ENCODE peak calls at places on chromosomes 2 and 18, in ten cellular contexts. U is A549, K is stomach, A is K562, S is ovary, R is GM12878, D is tibial nerve, L is transverse colon, E is upper lobe of left lung, T is H1. H is an unnamed sample. For H3K4me1, the result is how much of the 10 kb centered on the place peaks cover.

GRCh38 chr2:21020031-21020667 is 23.7 kb downstream of the APOB start:
- DNase-seq in U (no peak), K (no peak), A (no peak), S (no peak), R (no peak), D (no peak), L (no peak), E (no peak), T (no peak), H (no peak)

GRCh38 chr2:85557130-85557529 is 4.2 kb downstream of the GGCX start:
- DNase-seq in U (no peak), K (no peak), A (no peak), S (no peak), R (no peak), D (no peak), L (no peak), E (no peak), T (no peak), H (no peak)

GRCh38 chr18:44731866-44732555 is 51.3 kb downstream of the SETBP1 start:
- DNase-seq in U (no peak), K (no peak), A (no peak), S (no peak), R (no peak), D (no peak), L (no peak), E (no peak), T (no peak), H (no peak)

GRCh38 chr18:59744271-59744721 is 47.1 kb upstream of the CCBE1 start:
- DNase-seq in U (no peak), K (no peak), A (no peak), S (no peak), R (no peak), D (no peak), L (no peak), E (no peak), T (no peak), H (no peak)

GRCh38 chr2:104872034-104872865 is 18.3 kb downstream of the POU3F3 start:
- DNase-seq in U (no peak), K (no peak), A (no peak), S (no peak), R (no peak), D (no peak), L (no peak), E (no peak), T (no peak), H (no peak)

GRCh38 chr2:31216734-31217133 is 581 bp downstream of the CAPN14 start:
- DNase-seq in U (no peak), K (no peak), A (peak), S (no peak), R (peak), D (no peak), L (no peak), E (no peak), T (no peak), H (no peak)

GRCh38 chr2:102488063-102488462 is 15.0 kb downstream of the SLC9A4 start:
- DNase-seq in U (no peak), K (peak), A (no peak), S (no peak), R (no peak), D (no peak), L (peak), E (peak), T (no peak), H (no peak)

GRCh38 chr2:205770557-205770956 is 88.3 kb downstream of the NRP2 start:
- DNase-seq in U (no peak), K (no peak), A (no peak), S (no peak), R (no peak), D (no peak), L (no peak), E (no peak), T (no peak), H (no peak)

GRCh38 chr2:176174850-176175728 is 13.4 kb upstream of the HOXD1 start:
- DNase-seq in U (no peak), K (no peak), A (peak), S (peak), R (no peak), D (no peak), L (peak), E (no peak), T (no peak), H (no peak)

GRCh38 chr2:111662039-111662740 is 221.8 kb downstream of the ANAPC1 start:
- DNase-seq in U (no peak), K (no peak), A (no peak), S (no peak), R (no peak), D (no peak), L (no peak), E (no peak), T (no peak), H (no peak)

GRCh38 chr2:171669121-171669520 is 18.1 kb upstream of the DYNC1I2 start:
- DNase-seq in U (no peak), K (no peak), A (no peak), S (no peak), R (no peak), D (no peak), L (no peak), E (no peak), T (no peak), H (no peak)

GRCh38 chr2:122480381-122481243 is 725.2 kb downstream of the TSN start:
- DNase-seq in U (no peak), K (no peak), A (no peak), S (no peak), R (no peak), D (no peak), L (no peak), E (no peak), T (no peak), H (no peak)

GRCh38 chr2:32523711-32524110 is 104.1 kb upstream of the TTC27 start:
- DNase-seq in U (no peak), K (no peak), A (no peak), S (no peak), R (no peak), D (no peak), L (no peak), E (no peak), T (no peak), H (no peak)

GRCh38 chr18:24176727-24177416 is 38.0 kb downstream of the CABYR start:
- DNase-seq in U (peak), K (peak), A (peak), S (peak), R (peak), D (peak), L (peak), E (peak), T (peak), H (peak)

GRCh38 chr2:191656389-191656788 is 21.5 kb upstream of the NABP1 start:
- DNase-seq in U (no peak), K (no peak), A (no peak), S (no peak), R (no peak), D (peak), L (no peak), E (no peak), T (no peak), H (no peak)

GRCh38 chr2:103135679-103136078 is 373.8 kb downstream of the TMEM182 start:
- DNase-seq in U (no peak), K (no peak), A (no peak), S (no peak), R (no peak), D (no peak), L (no peak), E (no peak), T (no peak), H (no peak)

GRCh38 chr2:38174646-38175096 is 98.7 kb upstream of the CYP1B1 start:
- DNase-seq in U (no peak), K (no peak), A (no peak), S (no peak), R (no peak), D (peak), L (no peak), E (peak), T (no peak), H (no peak)

GRCh38 chr2:31457651-31458050 is 43.1 kb upstream of the XDH start:
- DNase-seq in U (no peak), K (no peak), A (no peak), S (no peak), R (no peak), D (no peak), L (no peak), E (no peak), T (no peak), H (no peak)

GRCh38 chr18:79476918-79477685 is 81.4 kb downstream of the NFATC1 start:
- DNase-seq in U (no peak), K (no peak), A (no peak), S (no peak), R (no peak), D (no peak), L (no peak), E (no peak), T (no peak), H (peak)

GRCh38 chr2:178924817-178925216 is 117.6 kb upstream of the TTN start:
- DNase-seq in U (no peak), K (no peak), A (no peak), S (no peak), R (no peak), D (no peak), L (no peak), E (no peak), T (no peak), H (no peak)

GRCh38 chr18:48540329-48541025 is 1.6 kb downstream of the CTIF start:
- DNase-seq in U (peak), K (peak), A (peak), S (peak), R (no peak), D (peak), L (peak), E (peak), T (no peak), H (peak)

GRCh38 chr2:138707424-138708074 is 72.6 kb downstream of the NXPH2 start:
- DNase-seq in U (no peak), K (no peak), A (no peak), S (no peak), R (no peak), D (no peak), L (no peak), E (no peak), T (no peak), H (no peak)

GRCh38 chr18:7772496-7772861 is 205.4 kb downstream of the PTPRM start:
- DNase-seq in U (no peak), K (no peak), A (no peak), S (no peak), R (no peak), D (no peak), L (no peak), E (no peak), T (no peak), H (no peak)

GRCh38 chr2:44055664-44056063 is 59.9 kb upstream of the LRPPRC start:
- DNase-seq in U (no peak), K (no peak), A (no peak), S (no peak), R (no peak), D (no peak), L (no peak), E (no peak), T (no peak), H (no peak)

GRCh38 chr2:211181626-211182025 is 625.2 kb downstream of the CPS1 start:
- DNase-seq in U (no peak), K (no peak), A (no peak), S (no peak), R (no peak), D (no peak), L (no peak), E (peak), T (no peak), H (no peak)

GRCh38 chr18:3294435-3295080 is 32.6 kb downstream of the MYL12B start:
- DNase-seq in U (no peak), K (no peak), A (peak), S (no peak), R (no peak), D (no peak), L (no peak), E (no peak), T (no peak), H (no peak)

GRCh38 chr2:47041891-47042684 is 113.0 kb downstream of the STPG4 start:
- DNase-seq in U (no peak), K (no peak), A (no peak), S (no peak), R (no peak), D (no peak), L (no peak), E (no peak), T (no peak), H (no peak)

GRCh38 chr2:47039913-47040562 is 115.1 kb downstream of the STPG4 start:
- DNase-seq in U (no peak), K (no peak), A (no peak), S (no peak), R (no peak), D (no peak), L (peak), E (no peak), T (no peak), H (no peak)

GRCh38 chr2:47039502-47039870 is 115.6 kb downstream of the STPG4 start:
- DNase-seq in U (no peak), K (no peak), A (no peak), S (no peak), R (no peak), D (no peak), L (no peak), E (no peak), T (no peak), H (no peak)

GRCh38 chr2:47041065-47041464 is 114.0 kb downstream of the STPG4 start:
- DNase-seq in U (no peak), K (no peak), A (no peak), S (peak), R (no peak), D (no peak), L (no peak), E (no peak), T (no peak), H (peak)

DNA sequence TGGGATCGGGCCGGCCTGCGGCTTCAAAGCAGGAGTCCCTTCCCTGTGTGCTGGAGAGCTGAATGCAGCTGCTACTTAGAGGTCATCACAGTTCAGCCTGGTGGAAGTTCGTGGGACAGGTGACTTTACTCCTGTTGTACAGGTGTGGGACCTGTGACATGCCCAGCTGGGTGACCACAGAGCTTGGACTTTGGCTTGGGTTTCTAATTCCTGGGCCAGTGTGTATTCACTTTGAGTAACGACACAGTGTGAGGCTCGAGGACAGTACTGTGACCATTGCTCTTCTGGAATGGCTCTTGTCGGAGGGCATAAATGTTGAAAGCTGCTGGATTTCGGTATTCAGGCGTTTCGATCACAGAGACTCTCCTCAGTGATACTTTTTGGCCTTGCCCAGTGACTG is 114.4 kb downstream of the STPG4 start:
- DNase-seq in U (no peak), K (no peak), A (no peak), S (no peak), R (no peak), D (no peak), L (no peak), E (no peak), T (no peak), H (no peak)
- H3K4me1 ChIP-seq in U (half or more), K (half or more), A (under half), S (under half), R (under half), D (half or more), L (under half), E (half or more), T (under half), H (half or more)

GRCh38 chr2:11395971-11396689 is 51.7 kb upstream of the ROCK2 start:
- DNase-seq in U (no peak), K (no peak), A (no peak), S (no peak), R (no peak), D (no peak), L (no peak), E (no peak), T (no peak), H (no peak)
- TF ChIP-seq EP300 in U (no peak), K (no peak), A (no peak), S (no peak), R (no peak), D (no peak), L (no peak), E (no peak), T (no peak), H (no peak)

GRCh38 chr2:230413465-230413864 is 2.5 kb upstream of the SP100 start:
- DNase-seq in U (no peak), K (no peak), A (no peak), S (no peak), R (peak), D (no peak), L (no peak), E (no peak), T (no peak), H (no peak)
- H3K4me3 ChIP-seq in U (no peak), K (no peak), A (no peak), S (no peak), R (no peak), D (no peak), L (no peak), E (no peak), T (no peak), H (no peak)

GRCh38 chr2:230874456-230874855 is 9.7 kb downstream of the ITM2C start:
- DNase-seq in U (no peak), K (peak), A (no peak), S (no peak), R (no peak), D (no peak), L (no peak), E (peak), T (no peak), H (peak)

GRCh38 chr2:230872968-230873669 is 8.4 kb downstream of the ITM2C start:
- DNase-seq in U (no peak), K (peak), A (no peak), S (no peak), R (peak), D (no peak), L (peak), E (peak), T (no peak), H (no peak)

GRCh38 chr2:230874876-230875275 is 10.1 kb downstream of the ITM2C start:
- DNase-seq in U (no peak), K (peak), A (no peak), S (no peak), R (no peak), D (no peak), L (no peak), E (peak), T (no peak), H (no peak)

GRCh38 chr2:230872151-230872967 is 7.6 kb downstream of the ITM2C start:
- DNase-seq in U (no peak), K (peak), A (no peak), S (no peak), R (no peak), D (no peak), L (no peak), E (peak), T (no peak), H (no peak)

GRCh38 chr2:230873670-230874401 is 9.1 kb downstream of the ITM2C start:
- DNase-seq in U (no peak), K (peak), A (no peak), S (no peak), R (peak), D (no peak), L (peak), E (peak), T (no peak), H (no peak)
- H3K4me1 ChIP-seq in U (under half), K (under half), A (under half), S (under half), R (half or more), D (under half), L (half or more), E (under half), T (under half), H (under half)

DNA sequence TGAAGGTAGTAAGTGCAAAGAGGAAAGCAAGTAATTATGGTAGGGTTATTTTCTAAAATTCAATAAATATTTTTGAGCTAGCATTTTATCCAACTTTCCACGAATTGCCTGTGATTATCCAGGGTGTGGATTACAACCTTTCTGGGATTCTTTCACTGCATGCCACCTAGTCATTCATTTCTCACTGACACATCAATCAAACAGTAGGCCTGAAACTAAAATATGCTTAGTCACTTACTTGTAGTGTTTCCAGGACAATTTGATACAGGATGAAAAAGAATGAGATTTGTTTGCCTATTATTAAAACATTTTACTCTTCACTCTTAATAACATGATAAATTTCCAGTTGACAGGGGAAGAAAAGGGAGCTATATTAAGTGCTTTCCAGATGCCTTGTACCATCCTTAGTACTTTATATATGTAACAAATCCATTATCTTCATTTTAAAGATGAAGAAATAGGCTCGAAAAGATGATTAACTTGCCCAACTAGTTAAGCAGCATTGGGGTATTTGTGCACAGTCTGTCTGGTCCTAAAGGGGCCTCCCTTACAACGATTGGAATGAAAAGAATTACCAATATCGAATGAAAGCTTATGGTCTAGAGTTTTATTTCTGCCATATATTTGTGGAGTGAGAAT is 70.4 kb downstream of the KCTD1 start:
- DNase-seq in U (peak), K (no peak), A (no peak), S (no peak), R (no peak), D (no peak), L (no peak), E (no peak), T (no peak), H (no peak)
- TF ChIP-seq EP300 in U (peak), K (no peak), A (no peak), S (no peak), R (no peak), D (no peak), L (no peak), E (no peak), T (no peak), H (no peak)

DNA sequence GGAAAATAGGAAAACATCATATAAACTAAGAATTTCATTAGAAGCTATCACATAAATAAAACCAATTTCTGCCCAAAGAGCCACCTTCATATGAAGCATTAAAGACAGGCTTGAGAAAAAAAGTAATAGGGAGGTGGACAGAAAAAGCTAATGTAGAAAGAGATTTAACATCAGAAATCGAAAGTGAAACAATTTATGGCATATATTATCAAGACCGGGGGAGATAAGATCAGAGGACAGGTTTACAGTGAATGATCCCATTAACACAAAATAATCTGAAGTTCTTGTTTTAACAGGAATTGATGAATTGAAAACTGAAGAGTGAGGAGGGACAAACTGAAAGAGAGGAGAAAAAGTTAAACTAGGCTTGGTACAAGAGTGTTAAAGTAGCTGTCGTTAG is 786.3 kb upstream of the FSHR start:
- DNase-seq in U (no peak), K (no peak), A (no peak), S (no peak), R (no peak), D (no peak), L (no peak), E (no peak), T (no peak), H (no peak)
- H3K4me3 ChIP-seq in U (peak), K (no peak), A (no peak), S (no peak), R (no peak), D (no peak), L (peak), E (peak), T (no peak), H (peak)

DNA sequence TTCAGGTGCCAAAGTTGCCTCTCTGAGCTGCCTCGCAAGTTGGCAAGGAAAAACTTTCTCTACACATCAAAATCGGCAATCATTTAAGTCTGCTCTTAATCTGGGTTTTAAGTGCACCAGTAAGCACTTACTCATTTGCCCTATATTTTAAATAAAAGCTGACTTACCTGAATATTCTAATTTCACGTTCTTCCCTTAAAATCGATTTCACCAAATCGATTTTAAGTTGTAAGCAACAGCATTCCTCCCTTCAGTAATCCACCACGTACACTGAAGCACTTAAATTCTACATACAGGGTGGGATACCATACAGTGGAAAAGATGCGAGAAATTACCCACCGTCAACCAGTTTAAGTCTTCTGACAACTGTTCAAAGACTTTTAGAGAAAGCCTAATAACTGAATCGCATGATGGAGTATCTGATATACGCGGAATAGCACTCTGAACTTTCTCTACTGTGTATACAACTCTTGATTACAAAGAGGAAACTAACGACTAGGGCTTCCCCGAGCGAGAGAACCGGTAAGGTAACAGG is 1.6 kb downstream of the PPP3R1 start:
- DNase-seq in U (no peak), K (peak), A (no peak), S (no peak), R (no peak), D (no peak), L (no peak), E (peak), T (no peak), H (no peak)
- H3K4me1 ChIP-seq in U (under half), K (half or more), A (under half), S (under half), R (under half), D (half or more), L (under half), E (half or more), T (under half), H (half or more)

H was measured in sigmoid colon.